ENCODE peak calls at places on chromosomes 16 and 17, in five cellular contexts. T is fibroblast of the aortic adventitia; K is activated CD4-positive, alpha-beta T cell treated with anti-CD3 and anti-CD28 coated beads, Interleukin-2, amount 50 U/mL, for 24 hours; Y is effector CD4-positive, alpha-beta T cell; M is hypothalamus. U is an unnamed sample.

GRCh38 chr17:29138991-29139682 is 41.1 kb downstream of the MYO18A start:
- DNase-seq in T (no peak), K (no peak), Y (no peak), M (peak; percentile 12), U (no peak)

GRCh38 chr17:37273419-37274051 is 102.2 kb upstream of the C17orf78 start:
- DNase-seq in T (peak; percentile 46), K (no peak), Y (no peak), M (no peak), U (no peak)

GRCh38 chr17:77420804-77421634 is 280.2 kb downstream of the SEC14L1 start:
- DNase-seq in T (peak; percentile 38), K (no peak), Y (peak; percentile 65), M (no peak), U (peak; percentile 52)

GRCh38 chr16:3718019-3718391 is 681 bp upstream of the TRAP1 start:
- DNase-seq in T (no peak), K (no peak), Y (no peak), M (no peak), U (no peak)

GRCh38 chr17:12388206-12388605 is 277.5 kb upstream of the MYOCD start:
- DNase-seq in T (peak; percentile 10), K (no peak), Y (no peak), M (no peak), U (no peak)

GRCh38 chr16:50267651-50268050 is 1.3 kb downstream of the ADCY7 start:
- DNase-seq in T (no peak), K (no peak), Y (no peak), M (no peak), U (no peak)

GRCh38 chr17:9206160-9206988 is 185.1 kb downstream of the NTN1 start:
- DNase-seq in T (peak; percentile 5), K (no peak), Y (no peak), M (no peak), U (no peak)

GRCh38 chr17:37131064-37131463 is 182.3 kb downstream of the AATF start:
- DNase-seq in T (no peak), K (no peak), Y (no peak), M (no peak), U (no peak)

GRCh38 chr17:55577011-55577586 is 65.8 kb upstream of the SMIM36 start:
- DNase-seq in T (peak; percentile 86), K (peak; percentile 16), Y (no peak), M (no peak), U (peak; percentile 46)

GRCh38 chr17:2707721-2708584 is 3.6 kb downstream of the CLUH start:
- DNase-seq in T (no peak), K (no peak), Y (no peak), M (peak; percentile 51), U (no peak)

GRCh38 chr17:17004251-17004996 is 32.5 kb upstream of the TNFRSF13B start:
- DNase-seq in T (no peak), K (no peak), Y (no peak), M (no peak), U (no peak)

GRCh38 chr16:11042205-11042604 is 97.8 kb downstream of the CLEC16A start:
- DNase-seq in T (no peak), K (no peak), Y (no peak), M (no peak), U (no peak)

GRCh38 chr17:60747069-60747808 is 69.6 kb downstream of the BCAS3 start:
- DNase-seq in T (no peak), K (no peak), Y (no peak), M (no peak), U (no peak)

GRCh38 chr16:17365591-17366298 is 105.0 kb downstream of the XYLT1 start:
- DNase-seq in T (peak; percentile 76), K (no peak), Y (no peak), M (no peak), U (no peak)

GRCh38 chr17:49393491-49394255 is 21.0 kb downstream of the PHB1 start:
- DNase-seq in T (no peak), K (no peak), Y (no peak), M (no peak), U (no peak)

GRCh38 chr16:3065742-3066439 is 451 bp downstream of the IL32 start:
- DNase-seq in T (no peak), K (no peak), Y (no peak), M (no peak), U (no peak)

GRCh38 chr17:57256708-57257112 is 387 bp downstream of the MSI2 start:
- DNase-seq in T (peak; percentile 7), K (no peak), Y (peak; percentile 40), M (no peak), U (peak; percentile 12)

GRCh38 chr16:86671486-86672214 is 93.3 kb downstream of the FOXL1 start:
- DNase-seq in T (no peak), K (no peak), Y (no peak), M (no peak), U (no peak)

GRCh38 chr17:77963441-77963840 is 4.9 kb downstream of the TNRC6C start:
- DNase-seq in T (peak; percentile 94), K (peak; percentile 26), Y (peak; percentile 29), M (no peak), U (peak; percentile 33)

GRCh38 chr17:32331243-32332040 is 10.5 kb downstream of the C17orf75 start:
- DNase-seq in T (no peak), K (no peak), Y (no peak), M (no peak), U (no peak)

GRCh38 chr16:57646388-57647039 is 18.1 kb downstream of the ADGRG1 start:
- DNase-seq in T (no peak), K (no peak), Y (no peak), M (no peak), U (no peak)

GRCh38 chr16:30592871-30593270 is 7.4 kb upstream of the ZNF785 start:
- DNase-seq in T (no peak), K (no peak), Y (no peak), M (no peak), U (no peak)

GRCh38 chr16:80806957-80807356 is 2.6 kb upstream of the CDYL2 start:
- DNase-seq in T (peak; percentile 39), K (peak; percentile 49), Y (no peak), M (no peak), U (peak; percentile 91)

GRCh38 chr16:64627781-64628180 is 494.1 kb downstream of the CDH11 start:
- DNase-seq in T (no peak), K (no peak), Y (no peak), M (no peak), U (no peak)

GRCh38 chr16:56260378-56260987 is 69.2 kb downstream of the GNAO1 start:
- DNase-seq in T (no peak), K (no peak), Y (no peak), M (no peak), U (no peak)

GRCh38 chr17:81651692-81652091 is 4.7 kb downstream of the PDE6G start:
- DNase-seq in T (peak; percentile 88), K (no peak), Y (no peak), M (no peak), U (no peak)

GRCh38 chr17:8944748-8945147 is 20.8 kb downstream of the PIK3R5 start:
- DNase-seq in T (no peak), K (no peak), Y (no peak), M (no peak), U (no peak)

GRCh38 chr17:78787444-78787843 is 5.4 kb upstream of the CYTH1 start:
- DNase-seq in T (no peak), K (no peak), Y (no peak), M (no peak), U (no peak)

GRCh38 chr17:29667969-29668368 is 45.3 kb upstream of the CORO6 start:
- DNase-seq in T (no peak), K (no peak), Y (no peak), M (no peak), U (no peak)

GRCh38 chr17:80870401-80870800 is 121.2 kb upstream of the CHMP6 start:
- DNase-seq in T (no peak), K (peak; percentile 46), Y (no peak), M (no peak), U (peak; percentile 69)